ENCODE peak calls at places on chromosomes 11 and 22, in ten cellular contexts. U is hippocampal formation; Y is EH; F is GM10248; E is activated T-cell treated with anti-CD3 and anti-CD28 coated beads for 1 hour; A is activated effector memory CD4-positive, alpha-beta T cell treated with anti-CD3 and anti-CD28 coated beads, Interleukin-2, amount 50 U/mL, for 16 hours; L is NCI-H1092 treated with DMSO at 0.1 percent for 48 hours; X is skeletal muscle cell; S is glomerular endothelial cell; Q is dorsolateral prefrontal cortex. Z is an unnamed sample.

GRCh38 chr22:32341122-32341740 is 16.4 kb upstream of the RFPL3 start:
- DNase-seq in U (no peak), Y (no peak), F (no peak), E (no peak), A (no peak), L (no peak), X (no peak), S (no peak), Q (no peak), Z (no peak)

GRCh38 chr11:58178444-58178843 is 10.4 kb upstream of the OR9Q2 start:
- DNase-seq in U (no peak), Y (no peak), F (no peak), E (no peak), A (no peak), L (no peak), X (no peak), S (no peak), Q (no peak), Z (no peak)

GRCh38 chr11:6568191-6568918 is 35.1 kb downstream of the RRP8 start:
- DNase-seq in U (no peak), Y (peak; percentile 64), F (no peak), E (no peak), A (no peak), L (peak; percentile 4), X (peak; percentile 45), S (no peak), Q (no peak), Z (no peak)

GRCh38 chr11:128298271-128298670 is 289.1 kb downstream of the ETS1 start:
- DNase-seq in U (no peak), Y (no peak), F (no peak), E (no peak), A (no peak), L (no peak), X (no peak), S (no peak), Q (no peak), Z (no peak)

GRCh38 chr11:126165366-126166156 is 45.9 kb downstream of the RPUSD4 start:
- DNase-seq in U (no peak), Y (no peak), F (no peak), E (no peak), A (no peak), L (peak; percentile 63), X (no peak), S (no peak), Q (no peak), Z (no peak)

GRCh38 chr11:2154889-2155288 is 6.1 kb downstream of the INS start:
- DNase-seq in U (no peak), Y (no peak), F (no peak), E (no peak), A (no peak), L (no peak), X (no peak), S (no peak), Q (no peak), Z (no peak)

GRCh38 chr11:111368285-111368560 is 10.9 kb downstream of the POU2AF1 start:
- DNase-seq in U (no peak), Y (no peak), F (no peak), E (no peak), A (no peak), L (no peak), X (no peak), S (no peak), Q (no peak), Z (no peak)

GRCh38 chr22:38415561-38416321 is 39.3 kb downstream of the KCNJ4 start:
- DNase-seq in U (no peak), Y (no peak), F (no peak), E (no peak), A (peak; percentile 57), L (peak; percentile 30), X (no peak), S (no peak), Q (peak; percentile 23), Z (no peak)

GRCh38 chr11:61698173-61698965 is 18.2 kb downstream of the DAGLA start:
- DNase-seq in U (peak; percentile 69), Y (no peak), F (no peak), E (no peak), A (no peak), L (no peak), X (no peak), S (no peak), Q (peak; percentile 76), Z (no peak)

GRCh38 chr11:58788355-58789023 is 56.0 kb downstream of the GLYATL2 start:
- DNase-seq in U (peak; percentile 31), Y (peak; percentile 66), F (peak; percentile 44), E (peak; percentile 11), A (peak; percentile 67), L (peak; percentile 74), X (peak; percentile 5), S (peak; percentile 9), Q (no peak), Z (peak; percentile 77)

GRCh38 chr11:14612624-14613023 is 31.0 kb upstream of the PDE3B start:
- DNase-seq in U (no peak), Y (no peak), F (no peak), E (no peak), A (no peak), L (no peak), X (no peak), S (no peak), Q (no peak), Z (no peak)

GRCh38 chr11:86453290-86454030 is 78.8 kb downstream of the CCDC81 start:
- DNase-seq in U (no peak), Y (no peak), F (no peak), E (no peak), A (no peak), L (no peak), X (no peak), S (no peak), Q (no peak), Z (no peak)

GRCh38 chr11:110711776-110712642 is at the start of gene ARHGAP20:
- DNase-seq in U (peak; percentile 30), Y (peak; percentile 71), F (peak; percentile 76), E (no peak), A (peak; percentile 71), L (peak; percentile 85), X (no peak), S (no peak), Q (peak; percentile 49), Z (peak; percentile 17)

GRCh38 chr11:130611791-130612251 is 163.4 kb downstream of the ADAMTS15 start:
- DNase-seq in U (no peak), Y (peak; percentile 99), F (no peak), E (no peak), A (no peak), L (no peak), X (peak; percentile 69), S (no peak), Q (no peak), Z (no peak)

GRCh38 chr11:17547051-17547577 is at the start of gene OTOG:
- DNase-seq in U (no peak), Y (peak; percentile 23), F (no peak), E (no peak), A (no peak), L (peak; percentile 85), X (no peak), S (no peak), Q (no peak), Z (no peak)

GRCh38 chr11:118791961-118792578 is 1.1 kb upstream of the DDX6 start:
- DNase-seq in U (no peak), Y (no peak), F (peak; percentile 39), E (peak; percentile 19), A (peak; percentile 76), L (no peak), X (no peak), S (no peak), Q (no peak), Z (peak; percentile 29)

GRCh38 chr22:31790240-31790639 is 36.4 kb downstream of the DEPDC5 start:
- DNase-seq in U (peak; percentile 0), Y (no peak), F (peak; percentile 57), E (no peak), A (no peak), L (no peak), X (no peak), S (no peak), Q (no peak), Z (no peak)

GRCh38 chr11:125626381-125626950 is 1.5 kb downstream of the CHEK1 start:
- DNase-seq in U (no peak), Y (no peak), F (peak; percentile 42), E (no peak), A (peak; percentile 69), L (peak; percentile 83), X (no peak), S (no peak), Q (no peak), Z (peak; percentile 20)

GRCh38 chr22:36966851-36967535 is 52.3 kb downstream of the TST start:
- DNase-seq in U (no peak), Y (peak; percentile 18), F (no peak), E (no peak), A (no peak), L (no peak), X (no peak), S (no peak), Q (no peak), Z (no peak)

GRCh38 chr11:108565653-108566052 is 27.9 kb downstream of the EXPH5 start:
- DNase-seq in U (no peak), Y (no peak), F (no peak), E (no peak), A (no peak), L (peak; percentile 5), X (no peak), S (no peak), Q (no peak), Z (no peak)

GRCh38 chr11:44430140-44430539 is 120.2 kb upstream of the ALX4 start:
- DNase-seq in U (no peak), Y (no peak), F (no peak), E (no peak), A (no peak), L (no peak), X (no peak), S (no peak), Q (no peak), Z (no peak)

GRCh38 chr11:8814209-8814922 is 96.6 kb upstream of the AKIP1 start:
- DNase-seq in U (no peak), Y (peak; percentile 70), F (no peak), E (no peak), A (no peak), L (no peak), X (no peak), S (no peak), Q (no peak), Z (no peak)

GRCh38 chr22:24768537-24769374 is 5.8 kb downstream of the PIWIL3 start:
- DNase-seq in U (peak; percentile 62), Y (peak; percentile 57), F (peak; percentile 60), E (peak; percentile 34), A (peak; percentile 78), L (peak; percentile 66), X (peak; percentile 6), S (no peak), Q (peak; percentile 67), Z (peak; percentile 7)

GRCh38 chr22:48660104-48660794 is 1167.4 kb downstream of the BRD1 start:
- DNase-seq in U (no peak), Y (no peak), F (no peak), E (no peak), A (no peak), L (no peak), X (no peak), S (no peak), Q (no peak), Z (no peak)

GRCh38 chr11:63736864-63737263 is 31.7 kb downstream of the ZFTA start:
- DNase-seq in U (no peak), Y (no peak), F (no peak), E (no peak), A (no peak), L (no peak), X (no peak), S (no peak), Q (no peak), Z (no peak)

GRCh38 chr11:36622431-36623136 is 24.5 kb upstream of the RAG2 start:
- DNase-seq in U (peak; percentile 8), Y (peak; percentile 41), F (no peak), E (no peak), A (no peak), L (peak; percentile 12), X (no peak), S (no peak), Q (no peak), Z (no peak)

GRCh38 chr22:21051836-21052400 is 6.2 kb downstream of the LRRC74B start:
- DNase-seq in U (no peak), Y (peak; percentile 73), F (no peak), E (no peak), A (no peak), L (no peak), X (no peak), S (no peak), Q (no peak), Z (no peak)

GRCh38 chr11:33065445-33066178 is 26.2 kb downstream of the TCP11L1 start:
- DNase-seq in U (peak; percentile 38), Y (peak; percentile 69), F (peak; percentile 60), E (peak; percentile 64), A (peak; percentile 88), L (peak; percentile 52), X (peak; percentile 18), S (peak; percentile 7), Q (peak; percentile 62), Z (peak; percentile 70)

Z was measured in naive thymus-derived CD8-positive, alpha-beta T cell.